ENCODE peak calls at places on chromosomes 5 and 9, in seven cellular contexts. N is hippocampal formation; L is activated naive CD4-positive, alpha-beta T cell; G is foreskin fibroblast; C is HFFc6; P is DMS53; U is non-pigmented ciliary epithelial cell. K is an unnamed sample.

GRCh38 chr5:6220346-6221088 is 157.8 kb downstream of the MED10 start:
- DNase-seq in N (no peak), L (no peak), G (no peak), C (no peak), P (no peak), U (no peak), K (no peak)

GRCh38 chr9:97809666-97810344 is 43.2 kb upstream of the FOXE1 start:
- DNase-seq in N (no peak), L (no peak), G (no peak), C (no peak), P (no peak), U (no peak), K (no peak)

GRCh38 chr5:35038891-35039290 is 8.9 kb downstream of the AGXT2 start:
- DNase-seq in N (no peak), L (no peak), G (no peak), C (no peak), P (no peak), U (no peak), K (no peak)

GRCh38 chr9:114411452-114411851 is 23.7 kb upstream of the AKNA start:
- DNase-seq in N (no peak), L (no peak), G (no peak), C (no peak), P (no peak), U (no peak), K (no peak)

GRCh38 chr9:116008278-116008677 is 145.3 kb upstream of the PAPPA start:
- DNase-seq in N (no peak), L (no peak), G (peak), C (no peak), P (peak), U (no peak), K (peak)

GRCh38 chr5:132313378-132313777 is 19.2 kb downstream of the SLC22A4 start:
- DNase-seq in N (no peak), L (no peak), G (peak), C (no peak), P (no peak), U (no peak), K (no peak)

GRCh38 chr9:123689701-123690428 is 240.1 kb downstream of the DENND1A start:
- DNase-seq in N (no peak), L (no peak), G (no peak), C (no peak), P (no peak), U (no peak), K (no peak)

GRCh38 chr9:16133556-16134227 is 580.8 kb downstream of the CCDC171 start:
- DNase-seq in N (no peak), L (no peak), G (no peak), C (peak), P (peak), U (no peak), K (peak)

GRCh38 chr9:114668146-114668545 is 10.5 kb upstream of the TEX53 start:
- DNase-seq in N (no peak), L (no peak), G (no peak), C (no peak), P (no peak), U (no peak), K (no peak)

K was measured in HT-29.